ENCODE peak calls at places on chromosomes 6 and 20, in four cellular contexts. F is H9, Q is H1, S is mesendoderm. H is an unnamed sample.

GRCh38 chr6:114096553-114097172 is 125.7 kb upstream of the HDAC2 start:
- DNase-seq in F (no peak), Q (no peak), S (peak), H (peak)

GRCh38 chr6:152893187-152893586 is 89.7 kb downstream of the FBXO5 start:
- DNase-seq in F (no peak), Q (no peak), S (no peak), H (no peak)

GRCh38 chr20:40607927-40608326 is 81.1 kb downstream of the MAFB start:
- DNase-seq in F (no peak), Q (no peak), S (no peak), H (no peak)

GRCh38 chr6:116369540-116370327 is 1.0 kb upstream of the DSE start:
- DNase-seq in F (no peak), Q (no peak), S (no peak), H (no peak)

GRCh38 chr6:35293681-35294080 is 3.9 kb upstream of the DEF6 start:
- DNase-seq in F (no peak), Q (no peak), S (no peak), H (no peak)

GRCh38 chr6:44161997-44162338 is 3.3 kb downstream of the CAPN11 start:
- DNase-seq in F (no peak), Q (no peak), S (no peak), H (peak)

GRCh38 chr6:1761472-1761871 is 151.8 kb downstream of the FOXC1 start:
- DNase-seq in F (no peak), Q (no peak), S (no peak), H (no peak)

GRCh38 chr6:170206317-170206621 is 84.6 kb downstream of the DLL1 start:
- DNase-seq in F (no peak), Q (no peak), S (no peak), H (no peak)

GRCh38 chr20:31674895-31675827 is 37.4 kb downstream of the COX4I2 start:
- DNase-seq in F (no peak), Q (no peak), S (peak), H (peak)

GRCh38 chr6:134035823-134036296 is 16.6 kb downstream of the SLC2A12 start:
- DNase-seq in F (no peak), Q (no peak), S (no peak), H (peak)

GRCh38 chr20:5031206-5031557 is 29.9 kb upstream of the SLC23A2 start:
- DNase-seq in F (no peak), Q (no peak), S (peak), H (no peak)

GRCh38 chr6:53728570-53729194 is 63.1 kb upstream of the KLHL31 start:
- DNase-seq in F (peak), Q (no peak), S (peak), H (peak)

GRCh38 chr20:2729251-2729713 is 36.7 kb downstream of the EBF4 start:
- DNase-seq in F (no peak), Q (no peak), S (no peak), H (no peak)

GRCh38 chr6:21887301-21888185 is 294.0 kb downstream of the SOX4 start:
- DNase-seq in F (no peak), Q (no peak), S (no peak), H (peak)

GRCh38 chr6:41428995-41429417 is 93.6 kb downstream of the NCR2 start:
- DNase-seq in F (no peak), Q (no peak), S (peak), H (peak)

GRCh38 chr6:160494576-160494975 is 146.4 kb downstream of the SLC22A3 start:
- DNase-seq in F (no peak), Q (no peak), S (no peak), H (no peak)

GRCh38 chr6:3324262-3324942 is 65.7 kb downstream of the PSMG4 start:
- DNase-seq in F (no peak), Q (no peak), S (no peak), H (peak)

GRCh38 chr6:148128014-148128730 is 214.5 kb upstream of the SASH1 start:
- DNase-seq in F (no peak), Q (no peak), S (no peak), H (no peak)

GRCh38 chr20:24718696-24719095 is 230.4 kb upstream of the CST7 start:
- DNase-seq in F (peak), Q (no peak), S (peak), H (no peak)

GRCh38 chr20:47397652-47398301 is 41.3 kb upstream of the ZMYND8 start:
- DNase-seq in F (no peak), Q (no peak), S (no peak), H (no peak)

GRCh38 chr6:117263353-117263927 is 1.9 kb upstream of the VGLL2 start:
- DNase-seq in F (no peak), Q (no peak), S (no peak), H (no peak)

GRCh38 chr6:103396768-103397167 is 1463.0 kb downstream of the HACE1 start:
- DNase-seq in F (no peak), Q (no peak), S (no peak), H (no peak)

GRCh38 chr6:1672379-1672778 is 62.7 kb downstream of the FOXC1 start:
- DNase-seq in F (no peak), Q (no peak), S (no peak), H (peak)

GRCh38 chr6:33974030-33974429 is 170.2 kb upstream of the MLN start:
- DNase-seq in F (no peak), Q (no peak), S (no peak), H (no peak)

GRCh38 chr20:62511300-62511914 is 35.6 kb upstream of the GATA5 start:
- DNase-seq in F (no peak), Q (no peak), S (no peak), H (no peak)
- H3K4ac ChIP-seq in F (no peak), Q (no peak), S (no peak), H (no peak)

GRCh38 chr6:151501511-151502136 is 7.8 kb downstream of the CCDC170 start:
- DNase-seq in F (no peak), Q (no peak), S (no peak), H (no peak)

GRCh38 chr6:151506761-151507160 is 12.9 kb downstream of the CCDC170 start:
- DNase-seq in F (no peak), Q (no peak), S (no peak), H (no peak)

GRCh38 chr6:151497935-151498726 is 4.3 kb downstream of the CCDC170 start:
- DNase-seq in F (no peak), Q (no peak), S (no peak), H (peak)

GRCh38 chr6:151502499-151502898 is 8.7 kb downstream of the CCDC170 start:
- DNase-seq in F (no peak), Q (no peak), S (no peak), H (peak)
- H4K5ac ChIP-seq in F (no peak), Q (no peak), S (no peak), H (no peak)

GRCh38 chr6:158018851-158019361 is 37.2 kb downstream of the SYNJ2 start:
- DNase-seq in F (no peak), Q (no peak), S (no peak), H (peak)
- H3K4ac ChIP-seq in F (no peak), Q (no peak), S (no peak), H (peak)

DNA sequence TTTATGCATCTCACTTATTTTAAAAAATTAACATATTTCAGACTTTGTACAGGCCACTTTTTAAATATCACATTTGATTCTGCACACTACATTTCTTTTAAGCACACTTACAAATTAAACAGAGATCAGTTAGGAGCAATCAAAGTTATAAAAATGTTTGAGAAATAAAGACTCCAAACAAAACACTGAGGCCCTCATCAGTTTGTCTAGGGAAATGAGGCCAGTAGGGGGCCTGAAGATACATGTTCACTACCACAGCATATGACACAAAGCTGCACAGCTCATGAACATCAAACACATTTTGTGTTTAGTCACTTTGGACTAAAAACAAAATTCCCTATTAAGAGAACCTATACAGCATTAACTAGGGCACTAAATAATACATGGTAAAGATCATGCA is 180.5 kb downstream of the PDE7B start:
- DNase-seq in F (no peak), Q (no peak), S (no peak), H (peak)
- H4K5ac ChIP-seq in F (no peak), Q (no peak), S (no peak), H (peak)

DNA sequence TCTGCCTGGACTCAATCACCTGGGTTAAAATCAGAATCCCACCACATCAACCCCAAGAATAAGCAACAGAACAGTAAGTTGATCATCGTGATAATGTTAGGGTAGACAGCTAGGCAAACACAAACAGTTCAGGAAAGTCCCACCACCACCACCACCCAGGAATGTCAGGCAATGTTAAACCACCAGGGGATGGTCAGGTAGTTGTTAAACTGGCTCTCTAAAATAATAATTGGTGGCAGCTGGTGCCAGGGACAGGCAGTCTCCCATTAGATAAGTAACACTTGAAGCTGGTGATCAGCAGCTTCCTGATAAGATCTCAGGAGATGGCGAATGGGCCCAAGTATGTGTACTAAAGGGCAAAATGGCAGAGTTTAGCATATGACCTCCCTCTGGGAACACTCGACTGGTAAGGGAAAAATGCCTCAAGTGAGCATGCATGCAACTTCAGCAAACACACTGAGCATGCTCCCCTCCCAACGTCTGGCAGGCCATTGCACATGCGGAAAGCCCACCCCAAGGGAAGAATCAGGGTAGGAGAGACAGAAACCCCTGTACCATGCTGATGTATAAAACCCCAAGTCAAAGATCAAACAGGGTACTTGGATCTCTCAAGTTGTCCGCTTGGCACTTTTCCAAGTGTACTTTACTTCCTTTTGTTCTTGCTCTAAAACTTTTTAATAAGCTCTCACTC is 66.6 kb downstream of the IPCEF1 start:
- DNase-seq in F (no peak), Q (no peak), S (peak), H (no peak)
- H3K4ac ChIP-seq in F (no peak), Q (no peak), S (no peak), H (peak)

GRCh38 chr6:138988469-138988834 is 399 bp upstream of the REPS1 start:
- DNase-seq in F (no peak), Q (no peak), S (no peak), H (peak)
- H4K5ac ChIP-seq in F (no peak), Q (no peak), S (no peak), H (peak)

DNA sequence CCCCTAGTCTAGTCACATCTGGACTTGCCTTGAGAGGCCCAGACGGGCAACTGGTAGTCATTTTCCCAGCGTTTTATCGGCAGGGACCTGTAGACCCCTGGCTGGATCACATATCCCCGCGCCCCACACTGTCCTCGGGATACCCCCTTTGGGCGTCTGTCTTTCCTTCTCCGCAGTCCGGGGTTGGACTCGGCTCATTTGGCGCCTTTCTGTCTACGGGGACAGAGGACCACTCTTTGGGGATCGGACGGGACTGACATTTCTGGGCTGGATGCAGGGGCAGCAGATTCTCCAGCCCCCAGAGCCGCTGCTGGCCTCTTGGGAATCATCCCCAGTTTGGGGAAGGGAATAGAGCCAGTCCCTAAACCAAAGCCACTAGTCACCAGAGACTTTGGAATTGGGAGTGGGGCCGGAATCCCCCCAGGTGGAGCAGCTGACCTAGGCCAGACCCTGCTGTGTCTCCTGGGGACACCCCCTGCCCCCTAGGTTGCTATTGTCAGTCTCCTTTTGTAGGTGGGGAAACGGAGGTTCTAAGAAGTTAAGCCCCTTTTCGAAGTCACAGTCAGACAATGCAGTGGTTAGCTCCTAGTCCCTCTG is 734 bp downstream of the FAM110A start:
- DNase-seq in F (no peak), Q (no peak), S (no peak), H (no peak)
- H3K4ac ChIP-seq in F (no peak), Q (no peak), S (no peak), H (no peak)

DNA sequence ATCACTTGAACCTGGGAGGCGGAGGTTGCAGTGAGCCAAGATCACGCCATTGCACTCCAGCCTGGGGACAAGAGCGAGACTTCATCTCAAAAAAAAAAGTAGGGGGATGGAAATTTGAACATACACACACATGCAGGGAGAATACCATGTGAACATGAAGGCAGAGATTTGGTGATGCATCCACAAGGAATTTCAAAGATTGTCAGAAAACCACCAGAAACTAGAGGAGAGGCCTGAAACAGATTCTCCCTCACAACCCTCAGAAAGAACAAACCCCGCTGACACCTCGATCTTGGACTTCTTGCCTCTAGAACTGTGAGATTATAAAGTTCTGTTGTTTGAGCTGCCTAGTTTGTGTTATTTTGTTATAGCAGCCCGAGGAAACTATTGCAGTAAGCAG is 125.5 kb downstream of the GPX5 start:
- DNase-seq in F (no peak), Q (no peak), S (no peak), H (no peak)
- H4K5ac ChIP-seq in F (no peak), Q (no peak), S (no peak), H (no peak)

H was measured in IMR-90.